ENCODE peak calls at places on chromosomes 11 and 22, in eight cellular contexts. V is left ventricle myocardium inferior; K is neuronal stem cell; G is stomach; P is fibroblast of lung; Z is thyroid gland; B is CD4-positive, alpha-beta memory T cell; U is WERI-Rb-1. F is an unnamed sample. For H3K9me3, the result is how much of the 10 kb centered on the place peaks cover.

GRCh38 chr11:117122546-117122945 is 21.5 kb upstream of the PAFAH1B2 start:
- DNase-seq in Z (no peak), K (no peak), G (no peak), B (no peak), U (no peak), V (no peak), P (no peak), F (no peak)

GRCh38 chr11:131674051-131674755 is 303.8 kb downstream of the NTM start:
- DNase-seq in G (peak), B (no peak), V (peak), U (peak), Z (peak), P (peak), K (peak), F (no peak)

GRCh38 chr11:122478986-122479385 is 176.5 kb upstream of the UBASH3B start:
- DNase-seq in G (no peak), B (no peak), P (no peak), Z (no peak), U (no peak), K (no peak), V (no peak), F (no peak)

GRCh38 chr11:112795142-112795815 is 165.9 kb upstream of the NCAM1 start:
- DNase-seq in Z (peak), U (peak), K (no peak), G (peak), P (peak), V (no peak), B (no peak), F (no peak)

GRCh38 chr11:124875401-124875800 is 10.2 kb downstream of the ROBO3 start:
- DNase-seq in K (no peak), U (no peak), B (no peak), V (no peak), G (no peak), P (no peak), Z (no peak), F (no peak)

GRCh38 chr11:103525069-103525468 is 415.8 kb downstream of the DYNC2H1 start:
- DNase-seq in G (no peak), Z (no peak), K (no peak), U (no peak), B (no peak), V (no peak), P (peak), F (no peak)

GRCh38 chr22:46350111-46350510 is 14.6 kb downstream of the TRMU start:
- DNase-seq in K (no peak), V (no peak), U (no peak), Z (no peak), B (no peak), P (no peak), G (no peak), F (no peak)

GRCh38 chr11:130872961-130873360 is 43.3 kb downstream of the SNX19 start:
- DNase-seq in Z (no peak), B (no peak), K (no peak), U (no peak), P (peak), V (no peak), G (no peak), F (no peak)

GRCh38 chr11:74819400-74819799 is 70.8 kb downstream of the RNF169 start:
- DNase-seq in V (no peak), K (no peak), G (no peak), U (no peak), B (no peak), P (no peak), Z (no peak), F (no peak)

GRCh38 chr22:22074634-22075381 is 92.2 kb upstream of the TOP3B start:
- DNase-seq in Z (no peak), U (no peak), V (no peak), B (no peak), P (peak), G (no peak), K (no peak), F (no peak)

GRCh38 chr11:82682003-82682751 is 51.5 kb downstream of the FAM181B start:
- DNase-seq in B (no peak), K (peak), G (no peak), P (peak), Z (peak), U (peak), V (no peak), F (no peak)

GRCh38 chr11:12560861-12561260 is 113.4 kb upstream of the TEAD1 start:
- DNase-seq in V (no peak), P (no peak), Z (no peak), U (no peak), K (no peak), G (no peak), B (no peak), F (no peak)

GRCh38 chr11:73314121-73314948 is 6.3 kb downstream of the ARHGEF17 start:
- DNase-seq in U (no peak), Z (peak), K (no peak), V (peak), B (no peak), G (no peak), P (peak), F (no peak)

GRCh38 chr22:30404307-30404706 is 7.5 kb downstream of the SEC14L2 start:
- DNase-seq in G (no peak), Z (no peak), P (no peak), K (no peak), V (no peak), U (no peak), B (no peak), F (no peak)

GRCh38 chr22:35577799-35578659 is 37.4 kb downstream of the RASD2 start:
- DNase-seq in V (no peak), K (no peak), G (no peak), U (no peak), B (no peak), Z (no peak), P (no peak), F (no peak)

GRCh38 chr11:66322732-66323427 is 6.0 kb upstream of the CD248 start:
- DNase-seq in G (no peak), U (no peak), Z (peak), B (no peak), P (peak), V (peak), K (no peak), F (no peak)

GRCh38 chr22:39454385-39454871 is 2.4 kb upstream of the MGAT3 start:
- DNase-seq in Z (no peak), G (peak), K (no peak), U (no peak), V (no peak), B (no peak), P (peak), F (no peak)

GRCh38 chr11:120424970-120425332 is 86.6 kb upstream of the GRIK4 start:
- DNase-seq in U (no peak), P (no peak), G (no peak), K (no peak), B (no peak), V (no peak), Z (no peak), F (no peak)

GRCh38 chr11:5007561-5007960 is 12.9 kb downstream of the OR51L1 start:
- DNase-seq in Z (no peak), U (no peak), V (no peak), P (no peak), K (no peak), G (no peak), B (no peak), F (no peak)

GRCh38 chr11:111177037-111177988 is 68.2 kb upstream of the POU2AF2 start:
- DNase-seq in Z (no peak), U (peak), G (no peak), P (no peak), K (no peak), B (no peak), V (no peak), F (no peak)

GRCh38 chr11:5289696-5290095 is 12.1 kb downstream of the OR51B4 start:
- DNase-seq in U (no peak), P (no peak), V (no peak), Z (no peak), K (no peak), B (no peak), G (no peak), F (no peak)

GRCh38 chr22:42892571-42893316 is 35.7 kb upstream of the ARFGAP3 start:
- DNase-seq in K (no peak), B (no peak), U (no peak), P (no peak), G (peak), Z (no peak), V (no peak), F (no peak)
- H3K9me3 ChIP-seq in K (under half), B (under half), U (under half), P (under half), G (under half), Z (under half), V (under half), F (under half)

GRCh38 chr22:47605441-47605840 is 843.0 kb downstream of the TBC1D22A start:
- DNase-seq in P (no peak), V (no peak), U (no peak), Z (no peak), G (peak), K (no peak), B (no peak), F (no peak)

GRCh38 chr22:47606426-47606825 is 844.0 kb downstream of the TBC1D22A start:
- DNase-seq in B (no peak), Z (no peak), G (no peak), V (no peak), U (peak), K (no peak), P (no peak), F (no peak)

GRCh38 chr22:47605886-47606285 is 843.4 kb downstream of the TBC1D22A start:
- DNase-seq in P (no peak), G (no peak), Z (no peak), U (peak), K (no peak), V (no peak), B (no peak), F (no peak)

GRCh38 chr22:47608421-47608820 is 846.0 kb downstream of the TBC1D22A start:
- DNase-seq in B (no peak), K (no peak), G (no peak), P (no peak), V (no peak), Z (no peak), U (no peak), F (no peak)

GRCh38 chr22:47607486-47607885 is 845.0 kb downstream of the TBC1D22A start:
- DNase-seq in K (no peak), P (no peak), V (no peak), G (no peak), U (no peak), Z (no peak), B (no peak), F (no peak)
- H3K9me3 ChIP-seq in K (under half), P (under half), V (under half), G (under half), U (under half), Z (under half), B (under half), F (under half)

GRCh38 chr22:49582171-49582570 is 245.5 kb downstream of the BRD1 start:
- DNase-seq in Z (no peak), V (no peak), K (no peak), P (no peak), G (no peak), U (no peak), B (no peak), F (no peak)
- H3K9me3 ChIP-seq in Z (under half), V (under half), K (under half), P (under half), G (under half), U (under half), B (under half), F (under half)

GRCh38 chr22:20273720-20274119 is 5.6 kb upstream of the RTN4R start:
- DNase-seq in Z (no peak), K (no peak), B (peak), P (no peak), U (no peak), G (no peak), V (no peak), F (no peak)
- H3K9me3 ChIP-seq in Z (under half), K (under half), B (under half), P (under half), U (under half), G (under half), V (under half), F (under half)

DNA sequence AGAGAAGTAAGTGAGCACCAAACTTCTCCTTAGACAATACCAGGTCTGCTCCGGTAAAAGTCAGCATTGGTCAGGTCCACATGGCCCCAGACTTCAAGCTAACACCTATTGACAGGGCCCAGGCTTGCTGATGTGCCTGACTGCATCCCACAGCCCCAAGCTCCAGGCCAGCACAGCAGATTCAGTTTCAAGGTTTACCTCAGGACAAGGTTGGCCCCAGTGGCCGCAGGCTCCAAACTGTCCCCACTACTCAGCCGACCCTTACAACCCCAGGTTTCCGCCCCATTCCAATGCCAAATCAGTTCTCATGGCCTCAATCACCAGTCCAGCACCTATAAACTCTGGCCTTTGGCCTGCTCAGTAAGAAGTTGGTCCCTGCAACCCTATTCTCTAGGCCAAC is 39.4 kb downstream of the OR4C6 start:
- DNase-seq in V (no peak), B (no peak), P (no peak), K (no peak), G (no peak), Z (no peak), U (no peak), F (no peak)
- H3K9me3 ChIP-seq in V (under half), B (under half), P (under half), K (under half), G (under half), Z (under half), U (under half), F (under half)

DNA sequence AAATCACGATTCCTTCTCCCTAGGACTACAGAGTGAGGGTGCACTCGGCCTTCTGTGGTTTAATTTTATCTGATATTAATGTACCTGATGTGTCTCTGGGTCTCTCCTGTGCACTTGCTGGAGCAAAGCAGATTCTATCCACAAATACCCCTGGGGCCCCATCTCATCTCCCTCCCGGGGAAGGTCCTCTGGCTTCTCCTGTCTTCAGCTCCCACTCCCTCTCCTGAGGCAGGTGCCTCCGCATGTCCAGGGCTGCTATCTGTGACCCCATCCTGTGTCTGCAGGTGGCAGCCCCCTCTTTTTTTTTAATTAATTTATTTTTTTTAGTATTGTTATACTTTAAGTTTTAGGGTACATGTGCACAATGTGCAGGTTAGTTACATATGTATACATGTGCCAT is 558.7 kb downstream of the BRD1 start:
- DNase-seq in G (peak), V (no peak), K (no peak), P (no peak), B (no peak), U (no peak), Z (no peak), F (no peak)
- H3K9me3 ChIP-seq in G (under half), V (under half), K (under half), P (under half), B (under half), U (under half), Z (under half), F (under half)

DNA sequence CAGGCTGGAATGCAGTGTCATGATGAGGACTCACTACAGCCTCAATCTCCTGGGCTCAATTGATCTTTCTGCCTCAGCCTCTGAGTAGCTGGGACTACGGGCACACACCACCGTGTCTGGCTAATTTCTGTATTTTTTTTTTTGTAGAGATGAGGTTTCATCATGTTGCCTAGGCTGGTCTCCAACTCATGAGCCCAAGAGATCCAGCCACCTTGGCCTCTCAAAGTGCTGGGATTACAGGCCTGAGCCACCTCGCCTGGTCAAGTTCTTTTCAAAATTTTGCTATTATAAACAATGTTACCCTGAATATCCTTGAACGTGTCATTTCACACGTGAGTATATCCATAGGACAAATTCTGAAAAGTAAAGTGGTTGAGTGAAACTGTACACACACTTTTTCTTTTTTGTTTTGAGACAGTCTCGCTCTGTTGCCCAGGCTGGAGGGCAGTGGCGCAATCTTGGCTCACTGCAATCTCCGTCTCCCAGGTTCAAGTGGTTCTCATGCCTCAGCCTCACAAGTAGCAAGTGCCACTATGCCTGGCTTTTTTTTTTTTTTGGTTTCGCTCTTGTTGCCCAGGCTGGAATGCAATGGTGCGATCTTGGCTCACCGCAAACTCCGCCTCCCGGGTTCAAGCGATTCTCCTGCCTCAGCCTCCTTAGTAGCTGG is 21.6 kb upstream of the EP300 start:
- DNase-seq in K (no peak), B (no peak), U (no peak), G (no peak), P (no peak), V (no peak), Z (peak), F (no peak)
- H3K9me3 ChIP-seq in K (under half), B (under half), U (under half), G (under half), P (under half), V (under half), Z (under half), F (under half)